ENCODE peak calls at places on chromosomes 12 and 14, in seven cellular contexts. One of them, this sample, is unnamed.

GRCh38 chr14:72576258-72576657 is 317.6 kb downstream of the DPF3 start:
- DNase-seq in ACHN: no peak
- DNase-seq in NCI-H146: no peak
- DNase-seq in NCI-H2227 treated with DMSO at 0.1 percent for 48 hours: no peak
- DNase-seq in right cardiac atrium: no peak
- DNase-seq in nephron progenitor cell: no peak
- DNase-seq in stimulated activated CD8-positive, alpha-beta memory T cell treated with anti-CD3 and anti-CD28 coated beads, Interleukin-2, amount 100 ng/mL, for 48 hours: no peak
- DNase-seq in this sample: no peak

GRCh38 chr12:38904932-38905479 is 385 bp downstream of the CPNE8 start:
- DNase-seq in ACHN: peak; percentile 97
- DNase-seq in NCI-H146: no peak
- DNase-seq in NCI-H2227 treated with DMSO at 0.1 percent for 48 hours: no peak
- DNase-seq in right cardiac atrium: peak; percentile 93
- DNase-seq in nephron progenitor cell: peak; percentile 62
- DNase-seq in stimulated activated CD8-positive, alpha-beta memory T cell treated with anti-CD3 and anti-CD28 coated beads, Interleukin-2, amount 100 ng/mL, for 48 hours: peak; percentile 13
- DNase-seq in this sample: peak; percentile 47

GRCh38 chr12:3329361-3329760 is 161.6 kb upstream of the PRMT8 start:
- DNase-seq in ACHN: no peak
- DNase-seq in NCI-H146: no peak
- DNase-seq in NCI-H2227 treated with DMSO at 0.1 percent for 48 hours: no peak
- DNase-seq in right cardiac atrium: no peak
- DNase-seq in nephron progenitor cell: no peak
- DNase-seq in stimulated activated CD8-positive, alpha-beta memory T cell treated with anti-CD3 and anti-CD28 coated beads, Interleukin-2, amount 100 ng/mL, for 48 hours: no peak
- DNase-seq in this sample: no peak

GRCh38 chr14:36975834-36976233 is 196.6 kb downstream of the SLC25A21 start:
- DNase-seq in ACHN: no peak
- DNase-seq in NCI-H146: peak; percentile 48
- DNase-seq in NCI-H2227 treated with DMSO at 0.1 percent for 48 hours: peak; percentile 37
- DNase-seq in right cardiac atrium: no peak
- DNase-seq in nephron progenitor cell: no peak
- DNase-seq in stimulated activated CD8-positive, alpha-beta memory T cell treated with anti-CD3 and anti-CD28 coated beads, Interleukin-2, amount 100 ng/mL, for 48 hours: no peak
- DNase-seq in this sample: peak; percentile 8

GRCh38 chr14:103802353-103802752 is 45.0 kb downstream of the PPP1R13B start:
- DNase-seq in ACHN: no peak
- DNase-seq in NCI-H146: no peak
- DNase-seq in NCI-H2227 treated with DMSO at 0.1 percent for 48 hours: no peak
- DNase-seq in right cardiac atrium: no peak
- DNase-seq in nephron progenitor cell: no peak
- DNase-seq in stimulated activated CD8-positive, alpha-beta memory T cell treated with anti-CD3 and anti-CD28 coated beads, Interleukin-2, amount 100 ng/mL, for 48 hours: no peak
- DNase-seq in this sample: no peak

GRCh38 chr14:65210118-65210826 is 108.0 kb upstream of the MAX start:
- DNase-seq in ACHN: no peak
- DNase-seq in NCI-H146: no peak
- DNase-seq in NCI-H2227 treated with DMSO at 0.1 percent for 48 hours: no peak
- DNase-seq in right cardiac atrium: no peak
- DNase-seq in nephron progenitor cell: no peak
- DNase-seq in stimulated activated CD8-positive, alpha-beta memory T cell treated with anti-CD3 and anti-CD28 coated beads, Interleukin-2, amount 100 ng/mL, for 48 hours: no peak
- DNase-seq in this sample: no peak

GRCh38 chr14:60116181-60116580 is 24.5 kb downstream of the PCNX4 start:
- DNase-seq in ACHN: no peak
- DNase-seq in NCI-H146: no peak
- DNase-seq in NCI-H2227 treated with DMSO at 0.1 percent for 48 hours: no peak
- DNase-seq in right cardiac atrium: no peak
- DNase-seq in nephron progenitor cell: no peak
- DNase-seq in stimulated activated CD8-positive, alpha-beta memory T cell treated with anti-CD3 and anti-CD28 coated beads, Interleukin-2, amount 100 ng/mL, for 48 hours: no peak
- DNase-seq in this sample: no peak

GRCh38 chr12:105204916-105205315 is 31.1 kb downstream of the APPL2 start:
- DNase-seq in ACHN: no peak
- DNase-seq in NCI-H146: no peak
- DNase-seq in NCI-H2227 treated with DMSO at 0.1 percent for 48 hours: no peak
- DNase-seq in right cardiac atrium: no peak
- DNase-seq in nephron progenitor cell: no peak
- DNase-seq in stimulated activated CD8-positive, alpha-beta memory T cell treated with anti-CD3 and anti-CD28 coated beads, Interleukin-2, amount 100 ng/mL, for 48 hours: peak; percentile 2
- DNase-seq in this sample: no peak

GRCh38 chr12:15050664-15051063 is 77.8 kb downstream of the PDE6H start:
- DNase-seq in ACHN: no peak
- DNase-seq in NCI-H146: no peak
- DNase-seq in NCI-H2227 treated with DMSO at 0.1 percent for 48 hours: no peak
- DNase-seq in right cardiac atrium: no peak
- DNase-seq in nephron progenitor cell: no peak
- DNase-seq in stimulated activated CD8-positive, alpha-beta memory T cell treated with anti-CD3 and anti-CD28 coated beads, Interleukin-2, amount 100 ng/mL, for 48 hours: no peak
- DNase-seq in this sample: no peak

GRCh38 chr14:96086032-96086431 is 46.9 kb downstream of the C14orf132 start:
- DNase-seq in ACHN: peak; percentile 26
- DNase-seq in NCI-H146: no peak
- DNase-seq in NCI-H2227 treated with DMSO at 0.1 percent for 48 hours: no peak
- DNase-seq in right cardiac atrium: no peak
- DNase-seq in nephron progenitor cell: no peak
- DNase-seq in stimulated activated CD8-positive, alpha-beta memory T cell treated with anti-CD3 and anti-CD28 coated beads, Interleukin-2, amount 100 ng/mL, for 48 hours: no peak
- DNase-seq in this sample: peak; percentile 56

GRCh38 chr12:67794151-67794550 is 145.6 kb downstream of the DYRK2 start:
- DNase-seq in ACHN: no peak
- DNase-seq in NCI-H146: no peak
- DNase-seq in NCI-H2227 treated with DMSO at 0.1 percent for 48 hours: no peak
- DNase-seq in right cardiac atrium: no peak
- DNase-seq in nephron progenitor cell: no peak
- DNase-seq in stimulated activated CD8-positive, alpha-beta memory T cell treated with anti-CD3 and anti-CD28 coated beads, Interleukin-2, amount 100 ng/mL, for 48 hours: no peak
- DNase-seq in this sample: no peak

GRCh38 chr14:98931911-98932310 is 340.1 kb downstream of the BCL11B start:
- DNase-seq in ACHN: no peak
- DNase-seq in NCI-H146: no peak
- DNase-seq in NCI-H2227 treated with DMSO at 0.1 percent for 48 hours: no peak
- DNase-seq in right cardiac atrium: no peak
- DNase-seq in nephron progenitor cell: no peak
- DNase-seq in stimulated activated CD8-positive, alpha-beta memory T cell treated with anti-CD3 and anti-CD28 coated beads, Interleukin-2, amount 100 ng/mL, for 48 hours: peak; percentile 23
- DNase-seq in this sample: no peak

GRCh38 chr12:14239935-14240872 is 125.3 kb upstream of the ATF7IP start:
- DNase-seq in ACHN: no peak
- DNase-seq in NCI-H146: peak; percentile 80
- DNase-seq in NCI-H2227 treated with DMSO at 0.1 percent for 48 hours: no peak
- DNase-seq in right cardiac atrium: no peak
- DNase-seq in nephron progenitor cell: peak; percentile 33
- DNase-seq in stimulated activated CD8-positive, alpha-beta memory T cell treated with anti-CD3 and anti-CD28 coated beads, Interleukin-2, amount 100 ng/mL, for 48 hours: no peak
- DNase-seq in this sample: peak; percentile 45

GRCh38 chr12:5429741-5430557 is 2.0 kb upstream of the NTF3 start:
- DNase-seq in ACHN: no peak
- DNase-seq in NCI-H146: no peak
- DNase-seq in NCI-H2227 treated with DMSO at 0.1 percent for 48 hours: no peak
- DNase-seq in right cardiac atrium: no peak
- DNase-seq in nephron progenitor cell: no peak
- DNase-seq in stimulated activated CD8-positive, alpha-beta memory T cell treated with anti-CD3 and anti-CD28 coated beads, Interleukin-2, amount 100 ng/mL, for 48 hours: no peak
- DNase-seq in this sample: no peak

GRCh38 chr12:58530421-58531067 is 389.8 kb downstream of the LRIG3 start:
- DNase-seq in ACHN: no peak
- DNase-seq in NCI-H146: peak; percentile 12
- DNase-seq in NCI-H2227 treated with DMSO at 0.1 percent for 48 hours: no peak
- DNase-seq in right cardiac atrium: no peak
- DNase-seq in nephron progenitor cell: no peak
- DNase-seq in stimulated activated CD8-positive, alpha-beta memory T cell treated with anti-CD3 and anti-CD28 coated beads, Interleukin-2, amount 100 ng/mL, for 48 hours: no peak
- DNase-seq in this sample: no peak

GRCh38 chr14:60090864-60091519 is 731 bp upstream of the PCNX4 start:
- DNase-seq in ACHN: peak; percentile 61
- DNase-seq in NCI-H146: peak; percentile 51
- DNase-seq in NCI-H2227 treated with DMSO at 0.1 percent for 48 hours: peak; percentile 46
- DNase-seq in right cardiac atrium: peak; percentile 47
- DNase-seq in nephron progenitor cell: peak; percentile 28
- DNase-seq in stimulated activated CD8-positive, alpha-beta memory T cell treated with anti-CD3 and anti-CD28 coated beads, Interleukin-2, amount 100 ng/mL, for 48 hours: no peak
- DNase-seq in this sample: peak; percentile 49

GRCh38 chr12:68608191-68608590 is 2.5 kb upstream of the RAP1B start:
- DNase-seq in ACHN: no peak
- DNase-seq in NCI-H146: no peak
- DNase-seq in NCI-H2227 treated with DMSO at 0.1 percent for 48 hours: no peak
- DNase-seq in right cardiac atrium: no peak
- DNase-seq in nephron progenitor cell: no peak
- DNase-seq in stimulated activated CD8-positive, alpha-beta memory T cell treated with anti-CD3 and anti-CD28 coated beads, Interleukin-2, amount 100 ng/mL, for 48 hours: no peak
- DNase-seq in this sample: no peak

GRCh38 chr12:22256076-22256475 is 78.4 kb downstream of the ST8SIA1 start:
- DNase-seq in ACHN: no peak
- DNase-seq in NCI-H146: no peak
- DNase-seq in NCI-H2227 treated with DMSO at 0.1 percent for 48 hours: no peak
- DNase-seq in right cardiac atrium: no peak
- DNase-seq in nephron progenitor cell: no peak
- DNase-seq in stimulated activated CD8-positive, alpha-beta memory T cell treated with anti-CD3 and anti-CD28 coated beads, Interleukin-2, amount 100 ng/mL, for 48 hours: no peak
- DNase-seq in this sample: no peak

GRCh38 chr12:124829008-124829707 is 34.5 kb downstream of the SCARB1 start:
- DNase-seq in ACHN: peak; percentile 69
- DNase-seq in NCI-H146: no peak
- DNase-seq in NCI-H2227 treated with DMSO at 0.1 percent for 48 hours: no peak
- DNase-seq in right cardiac atrium: no peak
- DNase-seq in nephron progenitor cell: no peak
- DNase-seq in stimulated activated CD8-positive, alpha-beta memory T cell treated with anti-CD3 and anti-CD28 coated beads, Interleukin-2, amount 100 ng/mL, for 48 hours: no peak
- DNase-seq in this sample: peak; percentile 52

GRCh38 chr12:31215521-31216232 is 110.3 kb downstream of the SINHCAF start:
- DNase-seq in ACHN: no peak
- DNase-seq in NCI-H146: peak; percentile 49
- DNase-seq in NCI-H2227 treated with DMSO at 0.1 percent for 48 hours: no peak
- DNase-seq in right cardiac atrium: peak; percentile 40
- DNase-seq in nephron progenitor cell: no peak
- DNase-seq in stimulated activated CD8-positive, alpha-beta memory T cell treated with anti-CD3 and anti-CD28 coated beads, Interleukin-2, amount 100 ng/mL, for 48 hours: no peak
- DNase-seq in this sample: no peak

GRCh38 chr14:35965425-35965824 is 139.3 kb downstream of the BRMS1L start:
- DNase-seq in ACHN: no peak
- DNase-seq in NCI-H146: no peak
- DNase-seq in NCI-H2227 treated with DMSO at 0.1 percent for 48 hours: peak; percentile 45
- DNase-seq in right cardiac atrium: no peak
- DNase-seq in nephron progenitor cell: no peak
- DNase-seq in stimulated activated CD8-positive, alpha-beta memory T cell treated with anti-CD3 and anti-CD28 coated beads, Interleukin-2, amount 100 ng/mL, for 48 hours: no peak
- DNase-seq in this sample: no peak

GRCh38 chr14:68137704-68138619 is 318.4 kb downstream of the RAD51B start:
- DNase-seq in ACHN: peak; percentile 98
- DNase-seq in NCI-H146: peak; percentile 22
- DNase-seq in NCI-H2227 treated with DMSO at 0.1 percent for 48 hours: peak; percentile 46
- DNase-seq in right cardiac atrium: peak; percentile 32
- DNase-seq in nephron progenitor cell: peak; percentile 64
- DNase-seq in stimulated activated CD8-positive, alpha-beta memory T cell treated with anti-CD3 and anti-CD28 coated beads, Interleukin-2, amount 100 ng/mL, for 48 hours: no peak
- DNase-seq in this sample: peak; percentile 85

GRCh38 chr14:88895116-88895515 is 70.7 kb downstream of the TTC8 start:
- DNase-seq in ACHN: no peak
- DNase-seq in NCI-H146: peak; percentile 3
- DNase-seq in NCI-H2227 treated with DMSO at 0.1 percent for 48 hours: no peak
- DNase-seq in right cardiac atrium: no peak
- DNase-seq in nephron progenitor cell: no peak
- DNase-seq in stimulated activated CD8-positive, alpha-beta memory T cell treated with anti-CD3 and anti-CD28 coated beads, Interleukin-2, amount 100 ng/mL, for 48 hours: no peak
- DNase-seq in this sample: peak; percentile 17

GRCh38 chr12:108690191-108690518 is 41.2 kb downstream of the CORO1C start:
- DNase-seq in ACHN: no peak
- DNase-seq in NCI-H146: no peak
- DNase-seq in NCI-H2227 treated with DMSO at 0.1 percent for 48 hours: no peak
- DNase-seq in right cardiac atrium: no peak
- DNase-seq in nephron progenitor cell: no peak
- DNase-seq in stimulated activated CD8-positive, alpha-beta memory T cell treated with anti-CD3 and anti-CD28 coated beads, Interleukin-2, amount 100 ng/mL, for 48 hours: no peak
- DNase-seq in this sample: no peak

GRCh38 chr14:31269599-31270195 is 62.1 kb upstream of the HECTD1 start:
- DNase-seq in ACHN: no peak
- DNase-seq in NCI-H146: no peak
- DNase-seq in NCI-H2227 treated with DMSO at 0.1 percent for 48 hours: no peak
- DNase-seq in right cardiac atrium: no peak
- DNase-seq in nephron progenitor cell: no peak
- DNase-seq in stimulated activated CD8-positive, alpha-beta memory T cell treated with anti-CD3 and anti-CD28 coated beads, Interleukin-2, amount 100 ng/mL, for 48 hours: no peak
- DNase-seq in this sample: no peak

GRCh38 chr14:25009891-25010290 is 40.1 kb downstream of the STXBP6 start:
- DNase-seq in ACHN: no peak
- DNase-seq in NCI-H146: no peak
- DNase-seq in NCI-H2227 treated with DMSO at 0.1 percent for 48 hours: no peak
- DNase-seq in right cardiac atrium: no peak
- DNase-seq in nephron progenitor cell: no peak
- DNase-seq in stimulated activated CD8-positive, alpha-beta memory T cell treated with anti-CD3 and anti-CD28 coated beads, Interleukin-2, amount 100 ng/mL, for 48 hours: no peak
- DNase-seq in this sample: peak; percentile 14

GRCh38 chr12:128644664-128645296 is 179.0 kb downstream of the SLC15A4 start:
- DNase-seq in ACHN: peak; percentile 41
- DNase-seq in NCI-H146: peak; percentile 79
- DNase-seq in NCI-H2227 treated with DMSO at 0.1 percent for 48 hours: no peak
- DNase-seq in right cardiac atrium: no peak
- DNase-seq in nephron progenitor cell: peak; percentile 50
- DNase-seq in stimulated activated CD8-positive, alpha-beta memory T cell treated with anti-CD3 and anti-CD28 coated beads, Interleukin-2, amount 100 ng/mL, for 48 hours: no peak
- DNase-seq in this sample: peak; percentile 29

GRCh38 chr12:25859976-25860375 is 98.5 kb upstream of the RASSF8 start:
- DNase-seq in ACHN: no peak
- DNase-seq in NCI-H146: no peak
- DNase-seq in NCI-H2227 treated with DMSO at 0.1 percent for 48 hours: no peak
- DNase-seq in right cardiac atrium: no peak
- DNase-seq in nephron progenitor cell: no peak
- DNase-seq in stimulated activated CD8-positive, alpha-beta memory T cell treated with anti-CD3 and anti-CD28 coated beads, Interleukin-2, amount 100 ng/mL, for 48 hours: no peak
- DNase-seq in this sample: peak; percentile 28

GRCh38 chr14:31320216-31320615 is 100.1 kb downstream of the HEATR5A start:
- DNase-seq in ACHN: no peak
- DNase-seq in NCI-H146: no peak
- DNase-seq in NCI-H2227 treated with DMSO at 0.1 percent for 48 hours: no peak
- DNase-seq in right cardiac atrium: peak; percentile 51
- DNase-seq in nephron progenitor cell: no peak
- DNase-seq in stimulated activated CD8-positive, alpha-beta memory T cell treated with anti-CD3 and anti-CD28 coated beads, Interleukin-2, amount 100 ng/mL, for 48 hours: no peak
- DNase-seq in this sample: no peak

GRCh38 chr14:101956179-101956885 is 8.0 kb upstream of the DYNC1H1 start:
- DNase-seq in ACHN: no peak
- DNase-seq in NCI-H146: no peak
- DNase-seq in NCI-H2227 treated with DMSO at 0.1 percent for 48 hours: no peak
- DNase-seq in right cardiac atrium: no peak
- DNase-seq in nephron progenitor cell: no peak
- DNase-seq in stimulated activated CD8-positive, alpha-beta memory T cell treated with anti-CD3 and anti-CD28 coated beads, Interleukin-2, amount 100 ng/mL, for 48 hours: no peak
- DNase-seq in this sample: no peak

GRCh38 chr12:101620762-101621133 is 26.0 kb downstream of the MYBPC1 start:
- DNase-seq in ACHN: no peak
- DNase-seq in NCI-H146: no peak
- DNase-seq in NCI-H2227 treated with DMSO at 0.1 percent for 48 hours: no peak
- DNase-seq in right cardiac atrium: no peak
- DNase-seq in nephron progenitor cell: no peak
- DNase-seq in stimulated activated CD8-positive, alpha-beta memory T cell treated with anti-CD3 and anti-CD28 coated beads, Interleukin-2, amount 100 ng/mL, for 48 hours: no peak
- DNase-seq in this sample: no peak

GRCh38 chr14:95157987-95158712 is 821 bp upstream of the DICER1 start:
- DNase-seq in ACHN: no peak
- DNase-seq in NCI-H146: peak; percentile 13
- DNase-seq in NCI-H2227 treated with DMSO at 0.1 percent for 48 hours: no peak
- DNase-seq in right cardiac atrium: no peak
- DNase-seq in nephron progenitor cell: no peak
- DNase-seq in stimulated activated CD8-positive, alpha-beta memory T cell treated with anti-CD3 and anti-CD28 coated beads, Interleukin-2, amount 100 ng/mL, for 48 hours: peak; percentile 2
- DNase-seq in this sample: peak; percentile 16

GRCh38 chr12:68913682-68914081 is 19.3 kb downstream of the CPM start:
- DNase-seq in ACHN: no peak
- DNase-seq in NCI-H146: no peak
- DNase-seq in NCI-H2227 treated with DMSO at 0.1 percent for 48 hours: no peak
- DNase-seq in right cardiac atrium: no peak
- DNase-seq in nephron progenitor cell: no peak
- DNase-seq in stimulated activated CD8-positive, alpha-beta memory T cell treated with anti-CD3 and anti-CD28 coated beads, Interleukin-2, amount 100 ng/mL, for 48 hours: no peak
- DNase-seq in this sample: no peak

GRCh38 chr12:89138048-89138852 is 214.1 kb downstream of the DUSP6 start:
- DNase-seq in ACHN: no peak
- DNase-seq in NCI-H146: no peak
- DNase-seq in NCI-H2227 treated with DMSO at 0.1 percent for 48 hours: no peak
- DNase-seq in right cardiac atrium: no peak
- DNase-seq in nephron progenitor cell: no peak
- DNase-seq in stimulated activated CD8-positive, alpha-beta memory T cell treated with anti-CD3 and anti-CD28 coated beads, Interleukin-2, amount 100 ng/mL, for 48 hours: no peak
- DNase-seq in this sample: no peak